ENCODE peak calls at places on chromosomes 6 and 20, in nine cellular contexts. One of them, this sample, is unnamed.

GRCh38 chr6:42162384-42162783 is 10.8 kb upstream of the GUCA1A start:
- DNase-seq in heart left ventricle: no peak
- DNase-seq in retinal pigment epithelial cell: no peak
- DNase-seq in ovary: no peak
- DNase-seq in hepatocyte: no peak
- DNase-seq in cardiac fibroblast: no peak
- DNase-seq in lung: no peak
- DNase-seq in foreskin fibroblast: no peak
- DNase-seq in choroid plexus epithelial cell: no peak
- DNase-seq in this sample: no peak

GRCh38 chr6:161584051-161584450 is 310.2 kb upstream of the AGPAT4 start:
- DNase-seq in ovary: no peak
- DNase-seq in lung: no peak
- DNase-seq in retinal pigment epithelial cell: no peak
- DNase-seq in heart left ventricle: no peak
- DNase-seq in choroid plexus epithelial cell: no peak
- DNase-seq in hepatocyte: no peak
- DNase-seq in cardiac fibroblast: no peak
- DNase-seq in foreskin fibroblast: no peak
- DNase-seq in this sample: no peak

GRCh38 chr20:25087186-25087929 is 5.4 kb upstream of the VSX1 start:
- DNase-seq in lung: no peak
- DNase-seq in retinal pigment epithelial cell: no peak
- DNase-seq in foreskin fibroblast: no peak
- DNase-seq in heart left ventricle: no peak
- DNase-seq in choroid plexus epithelial cell: no peak
- DNase-seq in ovary: no peak
- DNase-seq in cardiac fibroblast: no peak
- DNase-seq in hepatocyte: no peak
- DNase-seq in this sample: no peak

GRCh38 chr20:13996265-13996664 is 949 bp downstream of the MACROD2 start:
- DNase-seq in foreskin fibroblast: no peak
- DNase-seq in hepatocyte: peak
- DNase-seq in lung: no peak
- DNase-seq in retinal pigment epithelial cell: no peak
- DNase-seq in heart left ventricle: no peak
- DNase-seq in choroid plexus epithelial cell: no peak
- DNase-seq in cardiac fibroblast: no peak
- DNase-seq in ovary: no peak
- DNase-seq in this sample: no peak

GRCh38 chr6:14243617-14244016 is 126.0 kb downstream of the CD83 start:
- DNase-seq in ovary: no peak
- DNase-seq in foreskin fibroblast: no peak
- DNase-seq in heart left ventricle: no peak
- DNase-seq in cardiac fibroblast: no peak
- DNase-seq in hepatocyte: no peak
- DNase-seq in choroid plexus epithelial cell: no peak
- DNase-seq in retinal pigment epithelial cell: no peak
- DNase-seq in lung: no peak
- DNase-seq in this sample: no peak

GRCh38 chr20:24754691-24755090 is 194.4 kb upstream of the CST7 start:
- DNase-seq in cardiac fibroblast: no peak
- DNase-seq in lung: no peak
- DNase-seq in choroid plexus epithelial cell: no peak
- DNase-seq in retinal pigment epithelial cell: no peak
- DNase-seq in heart left ventricle: no peak
- DNase-seq in hepatocyte: no peak
- DNase-seq in ovary: no peak
- DNase-seq in foreskin fibroblast: no peak
- DNase-seq in this sample: no peak

GRCh38 chr6:45654673-45655072 is 276.9 kb upstream of the SUPT3H start:
- DNase-seq in hepatocyte: no peak
- DNase-seq in lung: no peak
- DNase-seq in retinal pigment epithelial cell: no peak
- DNase-seq in cardiac fibroblast: no peak
- DNase-seq in ovary: no peak
- DNase-seq in heart left ventricle: no peak
- DNase-seq in foreskin fibroblast: peak
- DNase-seq in choroid plexus epithelial cell: no peak
- DNase-seq in this sample: no peak

GRCh38 chr6:170165501-170166117 is 125.3 kb downstream of the DLL1 start:
- DNase-seq in retinal pigment epithelial cell: no peak
- DNase-seq in lung: no peak
- DNase-seq in foreskin fibroblast: no peak
- DNase-seq in choroid plexus epithelial cell: no peak
- DNase-seq in hepatocyte: no peak
- DNase-seq in ovary: no peak
- DNase-seq in heart left ventricle: peak
- DNase-seq in cardiac fibroblast: no peak
- DNase-seq in this sample: no peak

GRCh38 chr6:28347119-28347518 is 2.6 kb upstream of the ZKSCAN3 start:
- DNase-seq in choroid plexus epithelial cell: no peak
- DNase-seq in lung: no peak
- DNase-seq in cardiac fibroblast: no peak
- DNase-seq in heart left ventricle: no peak
- DNase-seq in retinal pigment epithelial cell: no peak
- DNase-seq in hepatocyte: no peak
- DNase-seq in ovary: no peak
- DNase-seq in foreskin fibroblast: no peak
- DNase-seq in this sample: no peak

GRCh38 chr20:55649254-55649653 is 356.1 kb downstream of the CBLN4 start:
- DNase-seq in heart left ventricle: no peak
- DNase-seq in cardiac fibroblast: no peak
- DNase-seq in hepatocyte: no peak
- DNase-seq in ovary: no peak
- DNase-seq in foreskin fibroblast: no peak
- DNase-seq in choroid plexus epithelial cell: no peak
- DNase-seq in retinal pigment epithelial cell: no peak
- DNase-seq in lung: no peak
- DNase-seq in this sample: no peak

GRCh38 chr6:80143312-80143960 is 37.0 kb downstream of the BCKDHB start:
- DNase-seq in lung: peak
- DNase-seq in foreskin fibroblast: peak
- DNase-seq in retinal pigment epithelial cell: peak
- DNase-seq in choroid plexus epithelial cell: peak
- DNase-seq in heart left ventricle: no peak
- DNase-seq in cardiac fibroblast: peak
- DNase-seq in hepatocyte: peak
- DNase-seq in ovary: peak
- DNase-seq in this sample: no peak

GRCh38 chr6:42007753-42008528 is 42.4 kb upstream of the TAF8 start:
- DNase-seq in choroid plexus epithelial cell: no peak
- DNase-seq in foreskin fibroblast: no peak
- DNase-seq in ovary: no peak
- DNase-seq in hepatocyte: no peak
- DNase-seq in lung: no peak
- DNase-seq in heart left ventricle: no peak
- DNase-seq in cardiac fibroblast: no peak
- DNase-seq in retinal pigment epithelial cell: no peak
- DNase-seq in this sample: no peak

GRCh38 chr6:89321571-89321970 is 6.5 kb upstream of the GABRR2 start:
- DNase-seq in cardiac fibroblast: peak
- DNase-seq in ovary: no peak
- DNase-seq in retinal pigment epithelial cell: no peak
- DNase-seq in heart left ventricle: no peak
- DNase-seq in foreskin fibroblast: no peak
- DNase-seq in choroid plexus epithelial cell: no peak
- DNase-seq in hepatocyte: peak
- DNase-seq in lung: peak
- DNase-seq in this sample: no peak

GRCh38 chr6:35359744-35360348 is 17.5 kb downstream of the PPARD start:
- DNase-seq in hepatocyte: no peak
- DNase-seq in lung: no peak
- DNase-seq in cardiac fibroblast: peak
- DNase-seq in ovary: no peak
- DNase-seq in choroid plexus epithelial cell: peak
- DNase-seq in retinal pigment epithelial cell: no peak
- DNase-seq in heart left ventricle: peak
- DNase-seq in foreskin fibroblast: peak
- DNase-seq in this sample: no peak

GRCh38 chr6:22366214-22366613 is 69.4 kb upstream of the PRL start:
- DNase-seq in ovary: no peak
- DNase-seq in lung: no peak
- DNase-seq in foreskin fibroblast: no peak
- DNase-seq in heart left ventricle: no peak
- DNase-seq in hepatocyte: no peak
- DNase-seq in choroid plexus epithelial cell: peak
- DNase-seq in retinal pigment epithelial cell: no peak
- DNase-seq in cardiac fibroblast: no peak
- DNase-seq in this sample: no peak

GRCh38 chr6:75532521-75532920 is 38.9 kb upstream of the FILIP1 start:
- DNase-seq in hepatocyte: no peak
- DNase-seq in ovary: no peak
- DNase-seq in cardiac fibroblast: peak
- DNase-seq in heart left ventricle: no peak
- DNase-seq in retinal pigment epithelial cell: no peak
- DNase-seq in choroid plexus epithelial cell: peak
- DNase-seq in foreskin fibroblast: peak
- DNase-seq in lung: no peak
- DNase-seq in this sample: no peak

GRCh38 chr6:82751718-82752117 is 313.9 kb downstream of the UBE3D start:
- DNase-seq in cardiac fibroblast: no peak
- DNase-seq in ovary: no peak
- DNase-seq in choroid plexus epithelial cell: no peak
- DNase-seq in heart left ventricle: no peak
- DNase-seq in retinal pigment epithelial cell: no peak
- DNase-seq in hepatocyte: no peak
- DNase-seq in foreskin fibroblast: no peak
- DNase-seq in lung: no peak
- DNase-seq in this sample: no peak

GRCh38 chr6:137167702-137168377 is 5.6 kb downstream of the IL22RA2 start:
- DNase-seq in heart left ventricle: no peak
- DNase-seq in hepatocyte: no peak
- DNase-seq in lung: no peak
- DNase-seq in retinal pigment epithelial cell: no peak
- DNase-seq in foreskin fibroblast: no peak
- DNase-seq in ovary: no peak
- DNase-seq in cardiac fibroblast: no peak
- DNase-seq in choroid plexus epithelial cell: no peak
- DNase-seq in this sample: no peak

GRCh38 chr6:129749749-129750120 is 39.8 kb upstream of the ARHGAP18 start:
- DNase-seq in ovary: no peak
- DNase-seq in hepatocyte: no peak
- DNase-seq in foreskin fibroblast: peak
- DNase-seq in heart left ventricle: no peak
- DNase-seq in retinal pigment epithelial cell: peak
- DNase-seq in choroid plexus epithelial cell: peak
- DNase-seq in lung: no peak
- DNase-seq in cardiac fibroblast: peak
- DNase-seq in this sample: no peak

GRCh38 chr6:39936857-39937256 is 2.6 kb upstream of the MOCS1 start:
- DNase-seq in cardiac fibroblast: no peak
- DNase-seq in heart left ventricle: no peak
- DNase-seq in choroid plexus epithelial cell: no peak
- DNase-seq in foreskin fibroblast: no peak
- DNase-seq in hepatocyte: no peak
- DNase-seq in lung: no peak
- DNase-seq in retinal pigment epithelial cell: no peak
- DNase-seq in ovary: no peak
- DNase-seq in this sample: no peak

GRCh38 chr6:125002090-125002741 is 40.0 kb downstream of the RNF217 start:
- DNase-seq in heart left ventricle: no peak
- DNase-seq in cardiac fibroblast: peak
- DNase-seq in foreskin fibroblast: no peak
- DNase-seq in lung: no peak
- DNase-seq in choroid plexus epithelial cell: peak
- DNase-seq in retinal pigment epithelial cell: peak
- DNase-seq in ovary: no peak
- DNase-seq in hepatocyte: no peak
- DNase-seq in this sample: no peak

GRCh38 chr6:48109902-48110301 is 1.1 kb downstream of the PTCHD4 start:
- DNase-seq in ovary: no peak
- DNase-seq in hepatocyte: no peak
- DNase-seq in lung: no peak
- DNase-seq in foreskin fibroblast: no peak
- DNase-seq in cardiac fibroblast: no peak
- DNase-seq in retinal pigment epithelial cell: no peak
- DNase-seq in choroid plexus epithelial cell: peak
- DNase-seq in heart left ventricle: no peak
- DNase-seq in this sample: no peak

DNA sequence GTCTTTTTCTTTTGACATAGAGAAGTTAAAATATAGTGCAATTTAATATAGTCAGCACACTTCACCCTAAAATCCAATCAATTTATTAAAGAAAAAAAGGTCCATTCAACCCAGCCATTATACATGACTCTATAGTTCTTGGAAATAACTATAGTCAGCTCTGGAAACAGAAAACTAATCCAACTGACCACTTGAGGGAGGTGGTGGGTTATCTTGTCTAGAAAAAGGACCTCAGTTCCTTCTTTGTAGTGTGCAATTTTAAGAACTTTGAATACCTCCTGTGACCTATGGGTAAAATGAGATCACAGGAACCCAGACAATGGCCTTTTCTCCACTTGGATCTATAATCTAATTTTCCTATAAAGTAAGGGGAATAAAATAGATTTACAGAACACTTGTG is 163.6 kb upstream of the CENPW start:
- DNase-seq in choroid plexus epithelial cell: peak
- DNase-seq in heart left ventricle: no peak
- DNase-seq in cardiac fibroblast: peak
- DNase-seq in retinal pigment epithelial cell: no peak
- DNase-seq in foreskin fibroblast: no peak
- DNase-seq in lung: no peak
- DNase-seq in hepatocyte: no peak
- DNase-seq in ovary: no peak
- DNase-seq in this sample: no peak
- TF ChIP-seq CTCF in choroid plexus epithelial cell: peak
- TF ChIP-seq CTCF in heart left ventricle: no peak
- TF ChIP-seq CTCF in cardiac fibroblast: peak
- TF ChIP-seq CTCF in retinal pigment epithelial cell: peak
- TF ChIP-seq CTCF in foreskin fibroblast: peak
- TF ChIP-seq CTCF in lung: no peak
- TF ChIP-seq CTCF in hepatocyte: peak
- TF ChIP-seq CTCF in ovary: no peak
- TF ChIP-seq CTCF in this sample: peak

GRCh38 chr20:22815584-22815983 is 219.5 kb upstream of the SSTR4 start:
- DNase-seq in heart left ventricle: no peak
- DNase-seq in choroid plexus epithelial cell: no peak
- DNase-seq in foreskin fibroblast: no peak
- DNase-seq in ovary: no peak
- DNase-seq in lung: no peak
- DNase-seq in retinal pigment epithelial cell: no peak
- DNase-seq in cardiac fibroblast: no peak
- DNase-seq in hepatocyte: no peak
- DNase-seq in this sample: no peak
- TF ChIP-seq CTCF in heart left ventricle: no peak
- TF ChIP-seq CTCF in choroid plexus epithelial cell: peak
- TF ChIP-seq CTCF in foreskin fibroblast: no peak
- TF ChIP-seq CTCF in ovary: no peak
- TF ChIP-seq CTCF in lung: no peak
- TF ChIP-seq CTCF in retinal pigment epithelial cell: no peak
- TF ChIP-seq CTCF in cardiac fibroblast: peak
- TF ChIP-seq CTCF in hepatocyte: peak
- TF ChIP-seq CTCF in this sample: no peak

GRCh38 chr20:51411867-51412266 is 130.7 kb downstream of the NFATC2 start:
- DNase-seq in lung: no peak
- DNase-seq in foreskin fibroblast: no peak
- DNase-seq in cardiac fibroblast: no peak
- DNase-seq in hepatocyte: no peak
- DNase-seq in retinal pigment epithelial cell: no peak
- DNase-seq in choroid plexus epithelial cell: no peak
- DNase-seq in heart left ventricle: no peak
- DNase-seq in ovary: no peak
- DNase-seq in this sample: no peak
- TF ChIP-seq CTCF in lung: no peak
- TF ChIP-seq CTCF in foreskin fibroblast: no peak
- TF ChIP-seq CTCF in cardiac fibroblast: no peak
- TF ChIP-seq CTCF in hepatocyte: no peak
- TF ChIP-seq CTCF in retinal pigment epithelial cell: no peak
- TF ChIP-seq CTCF in choroid plexus epithelial cell: peak
- TF ChIP-seq CTCF in heart left ventricle: no peak
- TF ChIP-seq CTCF in ovary: no peak
- TF ChIP-seq CTCF in this sample: no peak

GRCh38 chr20:3621111-3621510 is 42.1 kb downstream of the GFRA4 start:
- DNase-seq in choroid plexus epithelial cell: no peak
- DNase-seq in retinal pigment epithelial cell: no peak
- DNase-seq in heart left ventricle: no peak
- DNase-seq in ovary: no peak
- DNase-seq in lung: no peak
- DNase-seq in foreskin fibroblast: no peak
- DNase-seq in cardiac fibroblast: no peak
- DNase-seq in hepatocyte: no peak
- DNase-seq in this sample: no peak
- TF ChIP-seq CTCF in choroid plexus epithelial cell: peak
- TF ChIP-seq CTCF in retinal pigment epithelial cell: no peak
- TF ChIP-seq CTCF in heart left ventricle: no peak
- TF ChIP-seq CTCF in ovary: no peak
- TF ChIP-seq CTCF in lung: no peak
- TF ChIP-seq CTCF in foreskin fibroblast: no peak
- TF ChIP-seq CTCF in cardiac fibroblast: no peak
- TF ChIP-seq CTCF in hepatocyte: no peak
- TF ChIP-seq CTCF in this sample: peak